ENCODE peak calls at places on chromosome 13, in five cellular contexts. A, J, L, F and O are unnamed samples.

GRCh38 chr13:49635599-49636433 is 7.5 kb downstream of the ARL11 start:
- DNase-seq in J (peak), L (no peak), F (peak), A (no peak), O (peak)

GRCh38 chr13:23889598-23890224 is 511 bp upstream of the MIPEP start:
- DNase-seq in J (no peak), L (no peak), F (no peak), A (no peak), O (no peak)

GRCh38 chr13:111344471-111345191 is 24.2 kb downstream of the TEX29 start:
- DNase-seq in A (no peak), J (no peak), F (no peak), L (no peak), O (no peak)

GRCh38 chr13:37561031-37561430 is 37.5 kb downstream of the POSTN start:
- DNase-seq in L (no peak), J (no peak), A (no peak), F (no peak), O (no peak)

GRCh38 chr13:53368948-53369347 is 340.3 kb downstream of the OLFM4 start:
- DNase-seq in J (no peak), A (no peak), L (no peak), F (no peak), O (no peak)

GRCh38 chr13:74290324-74290773 is 156.1 kb upstream of the KLF12 start:
- DNase-seq in F (peak), L (peak), A (peak), J (peak), O (peak)

GRCh38 chr13:33261426-33262068 is 24.0 kb downstream of the STARD13 start:
- DNase-seq in F (no peak), J (no peak), L (no peak), A (no peak), O (no peak)

GRCh38 chr13:48304132-48304876 is 753 bp downstream of the RB1 start:
- DNase-seq in L (no peak), A (peak), J (peak), F (peak), O (no peak)